ENCODE peak calls at places on chromosomes 4 and X, in six cellular contexts. C, U, N, T, G and I are unnamed samples.

GRCh38 chr4:163300445-163300844 is 32.0 kb downstream of the NPY1R start:
- DNase-seq in N (no peak), U (no peak), G (no peak), C (no peak), T (no peak), I (no peak)

GRCh38 chr4:159593651-159594050 is 490.8 kb downstream of the RAPGEF2 start:
- DNase-seq in G (no peak), U (no peak), C (no peak), T (no peak), N (no peak), I (no peak)

GRCh38 chr4:103046416-103047290 is 27.1 kb upstream of the SLC9B1 start:
- DNase-seq in U (no peak), T (peak), N (peak), G (no peak), C (no peak), I (peak)

GRCh38 chr4:6806924-6807676 is 24.6 kb downstream of the KIAA0232 start:
- DNase-seq in T (no peak), U (no peak), C (no peak), N (no peak), G (no peak), I (no peak)

GRCh38 chrX:124719060-124719459 is 372.7 kb downstream of the SH2D1A start:
- DNase-seq in N (no peak), U (no peak), C (no peak), G (no peak), T (no peak), I (no peak)

GRCh38 chrX:71253253-71254091 is 468 bp downstream of the ZMYM3 start:
- DNase-seq in C (peak), T (peak), N (peak), G (peak), U (no peak), I (peak)

GRCh38 chr4:87120411-87121162 is 99.8 kb downstream of the KLHL8 start:
- DNase-seq in U (no peak), T (no peak), G (peak), C (no peak), N (no peak), I (no peak)

GRCh38 chrX:67780694-67781109 is 236.9 kb downstream of the AR start:
- DNase-seq in G (peak), T (peak), U (no peak), N (no peak), C (no peak), I (no peak)

GRCh38 chrX:69100478-69100877 is 64.8 kb downstream of the PJA1 start:
- DNase-seq in G (no peak), N (no peak), T (no peak), C (no peak), U (no peak), I (no peak)

GRCh38 chrX:101485212-101486064 is at the start of gene ARMCX4:
- DNase-seq in G (peak), U (peak), C (peak), T (no peak), N (peak), I (peak)

GRCh38 chr4:184684491-184685189 is 35.1 kb downstream of the PRIMPOL start:
- DNase-seq in C (no peak), N (no peak), G (no peak), U (no peak), T (no peak), I (no peak)

GRCh38 chr4:86279247-86279960 is 80.4 kb downstream of the MAPK10 start:
- DNase-seq in U (no peak), N (no peak), G (no peak), T (no peak), C (no peak), I (no peak)

GRCh38 chr4:117965608-117966007 is 68.7 kb upstream of the NDST3 start:
- DNase-seq in G (peak), C (no peak), U (no peak), N (peak), T (no peak), I (no peak)

GRCh38 chr4:25953740-25954139 is 39.7 kb downstream of the SMIM20 start:
- DNase-seq in T (peak), U (no peak), C (no peak), N (no peak), G (no peak), I (peak)

GRCh38 chr4:6788123-6788522 is 5.6 kb downstream of the KIAA0232 start:
- DNase-seq in G (no peak), T (no peak), C (no peak), U (no peak), N (no peak), I (no peak)

GRCh38 chr4:105758958-105759357 is 50.4 kb downstream of the GSTCD start:
- DNase-seq in C (no peak), N (no peak), U (no peak), T (no peak), G (no peak), I (no peak)

GRCh38 chrX:142001934-142002333 is 98.2 kb downstream of the MAGEC1 start:
- DNase-seq in T (no peak), G (no peak), N (no peak), U (no peak), C (no peak), I (no peak)

GRCh38 chr4:47598320-47598719 is 113.2 kb downstream of the ATP10D start:
- DNase-seq in G (no peak), U (no peak), T (no peak), C (no peak), N (no peak), I (no peak)

GRCh38 chr4:92175250-92175649 is 128.5 kb upstream of the GRID2 start:
- DNase-seq in C (no peak), G (no peak), U (no peak), T (no peak), N (no peak), I (peak)

GRCh38 chr4:40621592-40622512 is 7.8 kb downstream of the RBM47 start:
- DNase-seq in U (no peak), G (no peak), N (peak), C (no peak), T (peak), I (peak)

GRCh38 chrX:102708900-102709299 is 3.3 kb upstream of the GPRASP2 start:
- DNase-seq in C (no peak), U (no peak), T (no peak), N (no peak), G (no peak), I (no peak)

GRCh38 chr4:118285931-118286330 is 66.9 kb downstream of the PRSS12 start:
- DNase-seq in T (no peak), G (no peak), U (no peak), N (no peak), C (no peak), I (no peak)

GRCh38 chr4:145756244-145756643 is 76.3 kb downstream of the C4orf51 start:
- DNase-seq in N (no peak), G (no peak), U (no peak), T (no peak), C (no peak), I (no peak)

GRCh38 chr4:152351080-152351479 is 184.8 kb downstream of the FBXW7 start:
- DNase-seq in G (no peak), T (no peak), C (no peak), U (no peak), N (no peak), I (no peak)

GRCh38 chr4:10554694-10555093 is 97.5 kb upstream of the ZNF518B start:
- DNase-seq in G (peak), C (no peak), T (peak), U (no peak), N (peak), I (peak)

GRCh38 chr4:153341575-153342090 is 2.9 kb upstream of the MND1 start:
- DNase-seq in N (no peak), C (no peak), G (no peak), U (no peak), T (peak), I (no peak)

GRCh38 chrX:55290963-55291362 is 26.2 kb upstream of the PAGE3 start:
- DNase-seq in N (no peak), C (no peak), U (no peak), T (no peak), G (no peak), I (no peak)

GRCh38 chr4:161486454-161486853 is 677.3 kb downstream of the FSTL5 start:
- DNase-seq in N (no peak), C (no peak), U (no peak), G (no peak), T (no peak), I (no peak)

GRCh38 chr4:96598465-96598864 is 758.6 kb downstream of the PDHA2 start:
- DNase-seq in G (no peak), T (no peak), C (no peak), N (no peak), U (no peak), I (peak)

GRCh38 chrX:5870238-5870637 is 358.4 kb downstream of the NLGN4X start:
- DNase-seq in U (no peak), C (no peak), G (no peak), N (no peak), T (no peak), I (no peak)

GRCh38 chr4:101651778-101652177 is 138.8 kb upstream of the BANK1 start:
- DNase-seq in C (no peak), G (no peak), T (peak), N (no peak), U (no peak), I (no peak)

GRCh38 chrX:105150557-105150956 is 69.9 kb downstream of the TEX13A start:
- DNase-seq in T (no peak), C (no peak), U (no peak), G (no peak), N (no peak), I (no peak)

GRCh38 chrX:21932277-21932996 is 8.1 kb upstream of the SMS start:
- DNase-seq in T (peak), C (no peak), G (no peak), U (no peak), N (no peak), I (peak)

GRCh38 chrX:2320580-2321327 is 180.0 kb downstream of the DHRSX start:
- DNase-seq in G (no peak), T (no peak), U (no peak), N (no peak), C (no peak), I (no peak)

GRCh38 chr4:56958111-56958517 is 19.3 kb downstream of the NOA1 start:
- DNase-seq in N (no peak), C (no peak), U (no peak), G (peak), T (peak), I (no peak)

GRCh38 chrX:9888953-9889470 is 78.1 kb upstream of the CLDN34 start:
- DNase-seq in N (no peak), G (no peak), T (no peak), U (no peak), C (no peak), I (no peak)

GRCh38 chr4:40003986-40004385 is 26.3 kb upstream of the PDS5A start:
- DNase-seq in T (peak), U (no peak), G (no peak), N (no peak), C (no peak), I (no peak)